ENCODE peak calls at places on chromosomes 6 and 20, in six cellular contexts. S, N, Z, D, W and V are unnamed samples.

GRCh38 chr6:25346064-25346463 is 66.9 kb downstream of the CARMIL1 start:
- DNase-seq in N (no peak), D (no peak), W (no peak), Z (no peak), S (no peak), V (no peak)

GRCh38 chr6:133945158-133945557 is 7.9 kb upstream of the TBPL1 start:
- DNase-seq in Z (peak), N (no peak), S (no peak), D (no peak), W (peak), V (no peak)

GRCh38 chr20:16926626-16927025 is 178.5 kb downstream of the OTOR start:
- DNase-seq in S (no peak), D (no peak), W (no peak), N (no peak), Z (no peak), V (no peak)

GRCh38 chr20:11585752-11586352 is 331.8 kb upstream of the BTBD3 start:
- DNase-seq in Z (peak), W (peak), S (no peak), D (no peak), N (peak), V (no peak)

GRCh38 chr20:1430004-1430451 is 36.6 kb downstream of the NSFL1C start:
- DNase-seq in Z (peak), W (no peak), S (no peak), N (no peak), D (no peak), V (no peak)

GRCh38 chr6:154653853-154654252 is 79.4 kb upstream of the SCAF8 start:
- DNase-seq in D (no peak), S (no peak), N (no peak), Z (peak), W (peak), V (no peak)

GRCh38 chr6:139981810-139982550 is 607.5 kb upstream of the CITED2 start:
- DNase-seq in S (no peak), Z (peak), W (peak), D (no peak), N (peak), V (no peak)

GRCh38 chr6:109349419-109349987 is 32.8 kb downstream of the CD164 start:
- DNase-seq in D (no peak), Z (peak), S (no peak), W (peak), N (no peak), V (no peak)

GRCh38 chr6:133681880-133682279 is 207.0 kb upstream of the TCF21 start:
- DNase-seq in Z (no peak), N (no peak), S (no peak), D (no peak), W (no peak), V (no peak)

GRCh38 chr6:151139524-151139923 is 100.2 kb upstream of the AKAP12 start:
- DNase-seq in Z (no peak), N (no peak), S (no peak), D (no peak), W (no peak), V (no peak)

GRCh38 chr6:27139753-27140522 is 107.6 kb upstream of the PRSS16 start:
- DNase-seq in W (no peak), Z (no peak), S (no peak), D (no peak), N (no peak), V (no peak)

GRCh38 chr20:57390604-57391438 is at the start of gene RBM38:
- DNase-seq in S (peak), D (peak), N (peak), W (no peak), Z (no peak), V (peak)

GRCh38 chr6:145815351-145815772 is 767 bp upstream of the FBXO30 start:
- DNase-seq in N (no peak), W (no peak), S (no peak), D (no peak), Z (no peak), V (no peak)

GRCh38 chr6:107246972-107247615 is 131.8 kb upstream of the BEND3 start:
- DNase-seq in S (no peak), N (no peak), W (no peak), D (no peak), Z (no peak), V (no peak)

GRCh38 chr20:3980260-3981131 is 34.9 kb downstream of the RNF24 start:
- DNase-seq in Z (peak), W (peak), N (no peak), D (no peak), S (peak), V (peak)

GRCh38 chr20:18443841-18444240 is 23.0 kb downstream of the DZANK1 start:
- DNase-seq in N (peak), Z (peak), D (no peak), W (no peak), S (no peak), V (no peak)

GRCh38 chr6:154638369-154638768 is 94.8 kb upstream of the SCAF8 start:
- DNase-seq in N (no peak), S (no peak), D (no peak), Z (no peak), W (peak), V (no peak)

GRCh38 chr6:54473328-54473727 is 165.1 kb downstream of the TINAG start:
- DNase-seq in S (no peak), Z (no peak), W (no peak), N (no peak), D (no peak), V (no peak)

GRCh38 chr20:45378191-45378590 is at the start of gene TP53TG5:
- DNase-seq in W (no peak), S (no peak), N (no peak), D (no peak), Z (no peak), V (no peak)

GRCh38 chr20:8951136-8951535 is 117.8 kb upstream of the PLCB4 start:
- DNase-seq in Z (no peak), N (no peak), S (no peak), D (no peak), W (no peak), V (no peak)

GRCh38 chr20:58113706-58114105 is 114.7 kb downstream of the ANKRD60 start:
- DNase-seq in D (no peak), W (no peak), Z (no peak), S (no peak), N (no peak), V (no peak)